ENCODE peak calls at places on chromosome 1, in eight cellular contexts. R is naive thymus-derived CD4-positive, alpha-beta T cell; L is Peyer's patch; N is endodermal cell; T is spleen; O is body of pancreas; U is upper lobe of right lung; Z is AG04450. P is an unnamed sample. For H3K27me3, the result is how much of the 10 kb centered on the place peaks cover.

GRCh38 chr1:116066868-116067563 is 44.2 kb upstream of the MAB21L3 start:
- DNase-seq in U (no peak), L (no peak), O (no peak), N (no peak), R (no peak), T (no peak), Z (no peak), P (no peak)

GRCh38 chr1:171883844-171884243 is 42.5 kb downstream of the DNM3 start:
- DNase-seq in T (no peak), L (no peak), N (no peak), U (no peak), O (no peak), R (no peak), Z (no peak), P (no peak)

GRCh38 chr1:39142394-39143060 is 62.0 kb upstream of the MACF1 start:
- DNase-seq in O (peak), L (no peak), R (no peak), Z (no peak), T (no peak), U (peak), N (peak), P (peak)

GRCh38 chr1:54069792-54070548 is 16.6 kb downstream of the TCEANC2 start:
- DNase-seq in R (peak), Z (no peak), L (no peak), O (no peak), N (peak), T (no peak), U (no peak), P (no peak)

GRCh38 chr1:199821029-199821779 is 206.3 kb upstream of the NR5A2 start:
- DNase-seq in N (no peak), L (no peak), O (peak), T (no peak), R (no peak), Z (no peak), U (no peak), P (no peak)

GRCh38 chr1:116405241-116406135 is 32.4 kb downstream of the ATP1A1 start:
- DNase-seq in Z (no peak), R (no peak), N (peak), L (no peak), O (no peak), T (no peak), U (no peak), P (no peak)

GRCh38 chr1:40305451-40305850 is 11.6 kb downstream of the COL9A2 start:
- DNase-seq in R (no peak), T (no peak), O (no peak), N (peak), L (no peak), Z (no peak), U (no peak), P (no peak)

GRCh38 chr1:43235451-43236121 is 34.2 kb upstream of the TMEM125 start:
- DNase-seq in T (no peak), U (no peak), L (no peak), R (no peak), Z (no peak), N (no peak), O (no peak), P (no peak)

GRCh38 chr1:230261918-230262650 is 164.0 kb downstream of the PGBD5 start:
- DNase-seq in T (peak), U (peak), O (no peak), R (no peak), N (peak), L (peak), Z (no peak), P (no peak)

GRCh38 chr1:1157033-1157365 is 16.7 kb upstream of the TTLL10 start:
- DNase-seq in Z (no peak), O (no peak), T (no peak), U (no peak), N (no peak), R (no peak), L (no peak), P (no peak)

GRCh38 chr1:245316791-245317190 is 162.0 kb downstream of the KIF26B start:
- DNase-seq in N (no peak), R (no peak), O (no peak), L (no peak), U (no peak), T (no peak), Z (no peak), P (no peak)

GRCh38 chr1:245310605-245311531 is 156.1 kb downstream of the KIF26B start:
- DNase-seq in T (peak), R (peak), L (no peak), U (no peak), O (no peak), N (peak), Z (no peak), P (no peak)

GRCh38 chr1:245313581-245313980 is 158.8 kb downstream of the KIF26B start:
- DNase-seq in T (no peak), U (no peak), O (no peak), R (no peak), Z (no peak), N (no peak), L (no peak), P (no peak)

GRCh38 chr1:245306628-245307410 is 152.0 kb downstream of the KIF26B start:
- DNase-seq in O (no peak), N (no peak), L (no peak), Z (no peak), R (no peak), U (no peak), T (no peak), P (no peak)

DNA sequence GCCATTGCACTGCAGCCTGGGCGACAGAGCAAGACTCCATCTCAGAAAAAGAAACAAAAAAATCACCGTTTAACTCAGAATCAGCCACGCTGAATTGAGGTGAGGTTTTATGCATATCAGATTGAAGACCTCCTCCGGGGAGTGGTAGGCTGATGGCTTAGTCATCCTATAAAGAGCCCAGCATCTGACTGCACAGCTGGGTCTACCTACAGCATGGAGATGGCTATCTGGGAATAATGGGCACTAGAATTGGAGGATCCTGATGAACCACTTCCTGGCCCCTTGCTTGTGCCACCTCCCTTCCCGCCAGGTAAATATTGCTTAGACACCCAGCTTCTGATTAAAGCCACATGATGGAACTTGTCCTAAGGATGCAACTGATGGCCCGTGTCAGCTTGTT is 157.1 kb downstream of the KIF26B start:
- DNase-seq in O (no peak), N (no peak), R (no peak), T (no peak), U (no peak), Z (no peak), L (no peak), P (no peak)
- H3K27ac ChIP-seq in O (no peak), N (no peak), R (no peak), T (no peak), U (no peak), Z (no peak), L (no peak), P (no peak)

GRCh38 chr1:3690282-3691065 is 38.2 kb downstream of the TP73 start:
- DNase-seq in R (no peak), T (no peak), O (no peak), Z (no peak), N (no peak), L (no peak), U (no peak), P (peak)

GRCh38 chr1:3692593-3692992 is 40.3 kb downstream of the TP73 start:
- DNase-seq in Z (no peak), T (no peak), L (no peak), O (no peak), R (no peak), N (no peak), U (no peak), P (no peak)

GRCh38 chr1:3695326-3696217 is 43.3 kb downstream of the TP73 start:
- DNase-seq in U (peak), R (no peak), Z (no peak), T (peak), L (peak), O (peak), N (peak), P (no peak)

GRCh38 chr1:3691421-3692204 is 39.3 kb downstream of the TP73 start:
- DNase-seq in U (no peak), R (no peak), L (no peak), T (no peak), O (no peak), N (no peak), Z (no peak), P (no peak)

GRCh38 chr1:3693321-3693720 is 41.0 kb downstream of the TP73 start:
- DNase-seq in U (no peak), N (no peak), Z (no peak), O (no peak), T (no peak), R (no peak), L (no peak), P (no peak)
- H3K27me3 ChIP-seq in U (under half), N (under half), Z (under half), O (under half), T (under half), R (under half), L (under half), P (under half)

GRCh38 chr1:2313651-2314296 is 77.6 kb downstream of the MORN1 start:
- DNase-seq in O (no peak), Z (no peak), N (no peak), L (no peak), R (no peak), U (no peak), T (no peak), P (no peak)

GRCh38 chr1:2315711-2316450 is 75.5 kb downstream of the MORN1 start:
- DNase-seq in U (no peak), L (no peak), N (peak), T (peak), Z (no peak), O (no peak), R (no peak), P (no peak)

GRCh38 chr1:2314297-2314802 is 77.0 kb downstream of the MORN1 start:
- DNase-seq in O (peak), Z (no peak), T (peak), U (peak), N (peak), R (no peak), L (peak), P (peak)

GRCh38 chr1:2316451-2316940 is 74.9 kb downstream of the MORN1 start:
- DNase-seq in T (no peak), N (no peak), L (no peak), O (no peak), R (no peak), U (no peak), Z (no peak), P (no peak)

GRCh38 chr1:2314803-2315710 is 76.3 kb downstream of the MORN1 start:
- DNase-seq in O (peak), Z (no peak), U (peak), L (peak), R (peak), T (peak), N (peak), P (no peak)
- H3K27ac ChIP-seq in O (peak), Z (peak), U (peak), L (peak), R (peak), T (peak), N (peak), P (no peak)

DNA sequence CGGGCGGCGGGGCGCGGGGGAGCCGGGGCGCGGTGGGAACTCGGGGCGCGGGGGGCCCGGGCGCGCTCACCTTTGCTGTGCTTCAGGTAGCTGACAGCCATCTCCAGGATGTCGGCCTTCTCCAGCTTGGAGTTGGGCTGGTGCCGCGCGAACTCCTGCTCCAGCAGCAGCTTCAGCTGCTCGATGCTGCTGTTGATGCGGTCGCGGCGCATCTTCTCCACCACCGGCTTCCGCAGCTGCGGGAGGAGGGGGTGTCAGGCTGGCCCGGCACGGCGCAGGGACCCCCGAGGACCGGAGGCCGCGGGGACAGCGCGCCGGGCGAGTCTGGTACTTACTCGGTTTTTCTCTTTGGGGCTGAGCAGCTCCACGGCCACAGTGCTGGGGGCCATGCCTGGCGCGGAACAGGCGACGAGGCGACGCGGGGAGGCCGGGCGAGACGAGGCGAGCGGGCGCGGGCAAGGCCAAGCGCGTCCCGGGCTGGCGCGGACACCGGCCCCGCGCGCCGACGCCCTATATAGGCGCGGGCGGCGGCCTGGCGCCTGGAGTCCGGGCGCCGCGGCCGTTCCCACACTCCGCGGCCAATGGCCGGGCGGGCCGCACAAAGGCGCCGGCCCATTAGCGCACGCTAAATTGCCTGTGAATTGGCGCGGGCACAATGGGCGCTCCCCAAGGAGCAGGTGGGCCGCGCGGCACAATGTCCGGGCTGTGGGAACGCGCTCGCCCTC is at the start of gene HES5:
- DNase-seq in R (no peak), Z (no peak), T (no peak), N (peak), O (no peak), U (no peak), L (no peak), P (no peak)
- H3K27me3 ChIP-seq in R (under half), Z (under half), T (under half), N (half or more), O (under half), U (under half), L (under half), P (under half)

GRCh38 chr1:201884472-201884871 is 4.2 kb upstream of the SHISA4 start:
- DNase-seq in T (no peak), L (no peak), N (no peak), R (no peak), O (peak), Z (no peak), U (no peak), P (no peak)
- H3K27ac ChIP-seq in T (no peak), L (no peak), N (no peak), R (no peak), O (no peak), Z (no peak), U (no peak), P (no peak)

GRCh38 chr1:37636435-37636834 is 1.7 kb upstream of the RSPO1 start:
- DNase-seq in O (no peak), N (no peak), R (no peak), L (no peak), U (no peak), Z (no peak), T (no peak), P (no peak)

GRCh38 chr1:37633950-37634553 is 640 bp downstream of the RSPO1 start:
- DNase-seq in O (no peak), N (peak), Z (no peak), T (no peak), U (no peak), R (no peak), L (no peak), P (no peak)

GRCh38 chr1:37633040-37633949 is 1.4 kb downstream of the RSPO1 start:
- DNase-seq in U (no peak), R (no peak), T (no peak), L (no peak), Z (no peak), N (no peak), O (no peak), P (no peak)

GRCh38 chr1:37634554-37635308 is at the start of gene RSPO1:
- DNase-seq in R (no peak), U (no peak), N (peak), Z (no peak), T (no peak), L (no peak), O (no peak), P (no peak)

DNA sequence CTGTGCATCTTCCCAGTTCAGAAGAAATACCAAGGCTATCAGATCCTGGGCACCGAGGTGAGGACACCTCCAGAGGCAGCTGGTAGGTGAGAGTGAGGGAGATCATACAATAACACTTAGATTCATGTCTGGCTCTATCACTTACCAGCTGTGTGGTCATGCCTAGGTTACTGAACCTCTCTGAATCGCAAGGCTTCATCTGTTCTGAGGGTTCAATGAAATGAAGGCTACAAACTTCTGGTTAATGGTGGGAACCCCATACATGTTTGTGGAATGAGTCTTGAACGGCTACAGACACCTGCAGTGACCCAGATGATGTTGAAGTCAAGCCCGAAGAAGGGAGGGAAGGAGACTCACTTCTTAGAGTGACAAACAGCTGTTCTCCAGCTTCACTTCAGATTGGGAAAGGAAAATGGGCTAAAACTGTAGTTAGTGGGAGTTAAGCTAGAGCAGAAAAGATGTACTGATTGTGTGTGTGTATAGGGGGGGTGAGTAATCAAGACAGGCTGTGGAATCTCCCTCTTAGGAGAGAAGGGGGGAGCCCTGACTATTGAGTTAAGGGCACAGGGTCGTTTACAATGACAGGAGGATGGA is 714 bp upstream of the RSPO1 start:
- DNase-seq in U (no peak), L (no peak), O (no peak), N (no peak), T (no peak), R (no peak), Z (no peak), P (no peak)
- H3K27me3 ChIP-seq in U (half or more), L (under half), O (under half), N (half or more), T (under half), R (under half), Z (half or more), P (half or more)

DNA sequence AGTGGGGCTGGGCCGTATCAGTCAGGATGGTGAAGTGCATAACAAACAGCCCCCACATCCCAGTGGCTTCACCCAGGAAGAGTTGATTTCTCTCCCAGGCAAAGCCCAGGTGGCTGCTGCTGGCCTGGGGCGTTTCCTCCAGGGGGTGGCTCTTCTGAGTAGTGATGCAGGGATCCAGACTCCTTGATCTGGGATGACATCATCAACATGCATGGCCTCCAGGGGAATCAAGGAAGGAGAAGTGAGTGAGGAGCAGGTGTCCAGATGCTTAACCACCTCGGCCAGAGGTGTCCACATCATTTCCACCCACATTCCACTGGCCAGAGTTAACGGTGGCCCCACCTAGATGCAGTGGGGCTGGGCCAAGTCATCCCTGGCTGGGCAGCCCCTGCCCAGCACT is 598.4 kb downstream of the MATN1 start:
- DNase-seq in U (no peak), Z (no peak), T (no peak), O (no peak), L (no peak), R (no peak), N (no peak), P (no peak)
- H3K27ac ChIP-seq in U (no peak), Z (no peak), T (no peak), O (no peak), L (no peak), R (no peak), N (no peak), P (no peak)

GRCh38 chr1:233282582-233282886 is 13.0 kb downstream of the PCNX2 start:
- DNase-seq in N (no peak), T (no peak), U (no peak), Z (no peak), R (no peak), L (no peak), O (no peak), P (no peak)
- H3K27me3 ChIP-seq in N (under half), T (under half), U (under half), Z (under half), R (under half), L (under half), O (under half), P (under half)

DNA sequence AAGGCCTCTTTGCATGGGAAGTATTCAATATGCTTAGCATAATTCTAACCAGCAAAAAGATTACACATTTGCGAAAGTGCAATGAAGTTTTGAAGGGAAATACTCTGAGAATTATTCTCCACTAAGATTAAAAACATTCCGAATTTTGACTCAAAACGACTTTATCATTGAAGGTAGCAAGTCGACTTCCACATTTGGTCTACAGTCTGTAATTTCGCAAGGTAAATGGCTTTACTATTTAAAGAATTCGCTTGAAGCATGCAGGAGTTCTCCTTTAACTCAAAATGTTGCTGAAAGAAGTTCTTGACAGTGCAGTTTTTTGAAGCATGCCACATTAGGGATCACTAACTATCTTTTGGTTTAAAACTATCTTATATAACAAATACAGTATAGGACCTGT is 161.0 kb upstream of the HP1BP3 start:
- DNase-seq in T (no peak), N (no peak), L (no peak), Z (no peak), R (no peak), U (no peak), O (no peak), P (no peak)
- H3K27ac ChIP-seq in T (no peak), N (no peak), L (no peak), Z (no peak), R (no peak), U (no peak), O (no peak), P (no peak)

GRCh38 chr1:220879509-220880366 is 495 bp downstream of the HLX start:
- DNase-seq in U (peak), L (peak), N (peak), T (peak), R (no peak), O (no peak), Z (no peak), P (no peak)

GRCh38 chr1:220881918-220882891 is 3.0 kb downstream of the HLX start:
- DNase-seq in N (peak), R (no peak), Z (no peak), T (peak), L (no peak), U (no peak), O (no peak), P (no peak)

GRCh38 chr1:220879090-220879508 is at the start of gene HLX:
- DNase-seq in N (peak), O (peak), U (peak), T (peak), L (peak), Z (peak), R (no peak), P (no peak)

GRCh38 chr1:220880367-220880680 is 1.1 kb downstream of the HLX start:
- DNase-seq in U (no peak), Z (no peak), O (no peak), N (no peak), R (no peak), T (no peak), L (no peak), P (no peak)

GRCh38 chr1:220880726-220881506 is 1.7 kb downstream of the HLX start:
- DNase-seq in U (peak), T (peak), L (peak), N (peak), O (peak), Z (no peak), R (no peak), P (no peak)
- H3K27me3 ChIP-seq in U (under half), T (under half), L (under half), N (half or more), O (under half), Z (under half), R (under half), P (half or more)

P was measured in keratinocyte.